ENCODE peak calls at places on chromosomes 1 and 21, in nine cellular contexts. J, V, O, E, A, R, S, I and B are unnamed samples.

GRCh38 chr1:158053276-158053675 is 59.8 kb downstream of the KIRREL1 start:
- DNase-seq in J (no peak), V (no peak), O (peak; percentile 15), E (no peak), A (no peak), R (peak; percentile 38), S (no peak), I (no peak), B (peak; percentile 41)

GRCh38 chr1:113456967-113457366 is 66.7 kb downstream of the MAGI3 start:
- DNase-seq in J (no peak), V (no peak), O (peak; percentile 97), E (no peak), A (no peak), R (peak; percentile 89), S (no peak), I (no peak), B (peak; percentile 92)

GRCh38 chr1:212040629-212041028 is 5.1 kb downstream of the DTL start:
- DNase-seq in J (peak; percentile 54), V (no peak), O (no peak), E (no peak), A (no peak), R (peak; percentile 49), S (no peak), I (no peak), B (no peak)

GRCh38 chr1:166164995-166165660 is 1.7 kb downstream of the FAM78B start:
- DNase-seq in J (peak; percentile 48), V (peak; percentile 10), O (peak; percentile 68), E (no peak), A (peak; percentile 60), R (no peak), S (no peak), I (no peak), B (peak; percentile 47)

GRCh38 chr1:29990304-29990703 is 733.1 kb downstream of the MATN1 start:
- DNase-seq in J (no peak), V (no peak), O (no peak), E (no peak), A (no peak), R (no peak), S (no peak), I (no peak), B (no peak)

GRCh38 chr1:19647643-19648042 is 3.5 kb downstream of the NBL1 start:
- DNase-seq in J (no peak), V (no peak), O (no peak), E (no peak), A (no peak), R (no peak), S (no peak), I (no peak), B (no peak)

GRCh38 chr1:147243228-147243685 is 773 bp downstream of the CHD1L start:
- DNase-seq in J (peak; percentile 46), V (no peak), O (peak; percentile 77), E (no peak), A (no peak), R (no peak), S (no peak), I (peak; percentile 33), B (no peak)

GRCh38 chr1:56355918-56356317 is 223.4 kb downstream of the PLPP3 start:
- DNase-seq in J (no peak), V (no peak), O (no peak), E (no peak), A (no peak), R (no peak), S (no peak), I (no peak), B (no peak)

GRCh38 chr1:204896787-204897469 is 26.3 kb downstream of the NFASC start:
- DNase-seq in J (no peak), V (no peak), O (no peak), E (no peak), A (no peak), R (no peak), S (no peak), I (no peak), B (no peak)

GRCh38 chr21:29585462-29585861 is 286.7 kb downstream of the BACH1 start:
- DNase-seq in J (no peak), V (no peak), O (no peak), E (no peak), A (no peak), R (no peak), S (no peak), I (no peak), B (no peak)

GRCh38 chr1:204265665-204266064 is 51.9 kb upstream of the GOLT1A start:
- DNase-seq in J (no peak), V (no peak), O (no peak), E (no peak), A (no peak), R (no peak), S (no peak), I (no peak), B (no peak)

GRCh38 chr21:19031956-19032355 is 628.4 kb upstream of the TMPRSS15 start:
- DNase-seq in J (no peak), V (no peak), O (no peak), E (no peak), A (no peak), R (no peak), S (no peak), I (no peak), B (no peak)

GRCh38 chr1:44807364-44808062 is 362 bp upstream of the DYNLT4 start:
- DNase-seq in J (peak; percentile 99), V (peak; percentile 80), O (peak; percentile 99), E (no peak), A (peak; percentile 96), R (peak; percentile 99), S (no peak), I (peak; percentile 99), B (peak; percentile 96)

GRCh38 chr1:112674440-112674985 is at the start of gene MOV10:
- DNase-seq in J (peak; percentile 69), V (peak; percentile 73), O (peak; percentile 64), E (peak; percentile 35), A (peak; percentile 75), R (peak; percentile 60), S (peak; percentile 34), I (peak; percentile 72), B (peak; percentile 60)

GRCh38 chr21:43825936-43826622 is 36.7 kb downstream of the RRP1 start:
- DNase-seq in J (no peak), V (no peak), O (no peak), E (peak; percentile 83), A (peak; percentile 66), R (no peak), S (no peak), I (no peak), B (no peak)

GRCh38 chr1:221806236-221806635 is 64.3 kb upstream of the DUSP10 start:
- DNase-seq in J (no peak), V (no peak), O (no peak), E (no peak), A (no peak), R (no peak), S (no peak), I (no peak), B (no peak)

GRCh38 chr1:25253911-25254310 is 6.7 kb upstream of the RSRP1 start:
- DNase-seq in J (no peak), V (no peak), O (peak; percentile 58), E (no peak), A (no peak), R (peak; percentile 28), S (no peak), I (no peak), B (peak; percentile 53)

GRCh38 chr1:54485417-54485816 is 62.6 kb upstream of the ACOT11 start:
- DNase-seq in J (no peak), V (no peak), O (no peak), E (no peak), A (no peak), R (no peak), S (no peak), I (peak; percentile 41), B (no peak)

GRCh38 chr1:10823000-10823401 is 26.6 kb upstream of the CASZ1 start:
- DNase-seq in J (no peak), V (peak; percentile 8), O (no peak), E (no peak), A (peak; percentile 44), R (no peak), S (no peak), I (no peak), B (no peak)

GRCh38 chr1:184915463-184916080 is 58.7 kb downstream of the NIBAN1 start:
- DNase-seq in J (no peak), V (no peak), O (no peak), E (no peak), A (no peak), R (no peak), S (no peak), I (no peak), B (no peak)